ENCODE peak calls at places on chromosomes 1 and 21, in four cellular contexts. X, D, N and J are unnamed samples.

GRCh38 chr1:157193702-157194391 is 55.7 kb upstream of the ETV3 start:
- DNase-seq in X (no peak), D (no peak), N (no peak), J (peak)

GRCh38 chr1:203681739-203682138 is 55.1 kb downstream of the ATP2B4 start:
- DNase-seq in X (no peak), D (no peak), N (no peak), J (no peak)

GRCh38 chr1:114490235-114490634 is 20.8 kb downstream of the TRIM33 start:
- DNase-seq in X (no peak), D (no peak), N (no peak), J (no peak)

GRCh38 chr1:30511563-30512252 is 211.7 kb downstream of the MATN1 start:
- DNase-seq in X (no peak), D (no peak), N (no peak), J (peak)

GRCh38 chr1:71733121-71733520 is 549.2 kb downstream of the NEGR1 start:
- DNase-seq in X (no peak), D (no peak), N (no peak), J (no peak)

GRCh38 chr21:41616063-41616591 is 108.2 kb upstream of the TMPRSS2 start:
- DNase-seq in X (no peak), D (no peak), N (no peak), J (peak)

GRCh38 chr1:182083851-182084486 is 22.5 kb upstream of the ZNF648 start:
- DNase-seq in X (no peak), D (no peak), N (no peak), J (no peak)

GRCh38 chr1:905811-906531 is 17.8 kb upstream of the SAMD11 start:
- DNase-seq in X (peak), D (peak), N (peak), J (peak)

GRCh38 chr1:214187933-214188332 is 93.0 kb upstream of the SMYD2 start:
- DNase-seq in X (no peak), D (no peak), N (no peak), J (no peak)

GRCh38 chr1:176315519-176316220 is 108.6 kb upstream of the COP1 start:
- DNase-seq in X (no peak), D (no peak), N (no peak), J (no peak)

GRCh38 chr1:182080955-182081582 is 19.6 kb upstream of the ZNF648 start:
- DNase-seq in X (no peak), D (no peak), N (no peak), J (peak)

GRCh38 chr1:64601207-64601606 is 131.3 kb downstream of the CACHD1 start:
- DNase-seq in X (no peak), D (no peak), N (no peak), J (no peak)

GRCh38 chr1:31007462-31007991 is 58.0 kb downstream of the PUM1 start:
- DNase-seq in X (no peak), D (no peak), N (no peak), J (no peak)

GRCh38 chr1:6280761-6281451 is 20.0 kb upstream of the GPR153 start:
- DNase-seq in X (no peak), D (no peak), N (no peak), J (no peak)

GRCh38 chr1:87226341-87226760 is 102.3 kb upstream of the LMO4 start:
- DNase-seq in X (peak), D (peak), N (peak), J (peak)

GRCh38 chr1:227944931-227945890 is 2.5 kb downstream of the WNT9A start:
- DNase-seq in X (peak), D (peak), N (peak), J (no peak)

GRCh38 chr1:37691497-37692077 is 729 bp upstream of the CDCA8 start:
- DNase-seq in X (peak), D (peak), N (peak), J (no peak)

GRCh38 chr1:150121236-150121862 is 28.4 kb upstream of the PLEKHO1 start:
- DNase-seq in X (no peak), D (no peak), N (no peak), J (no peak)

GRCh38 chr1:164794310-164794709 is 235.3 kb downstream of the PBX1 start:
- DNase-seq in X (no peak), D (no peak), N (no peak), J (peak)

GRCh38 chr1:55212349-55213028 is 2.7 kb downstream of the USP24 start:
- DNase-seq in X (no peak), D (no peak), N (no peak), J (no peak)

GRCh38 chr1:236165238-236165981 is 23.1 kb downstream of the GPR137B start:
- DNase-seq in X (no peak), D (no peak), N (no peak), J (no peak)

GRCh38 chr1:47804127-47804526 is 193.1 kb downstream of the TRABD2B start:
- DNase-seq in X (no peak), D (no peak), N (no peak), J (no peak)

GRCh38 chr1:23178931-23179330 is 10.3 kb upstream of the LUZP1 start:
- DNase-seq in X (no peak), D (no peak), N (no peak), J (no peak)

GRCh38 chr1:111249960-111250359 is 22.4 kb downstream of the CHI3L2 start:
- DNase-seq in X (no peak), D (no peak), N (no peak), J (no peak)

GRCh38 chr1:22553991-22554522 is 9.2 kb upstream of the EPHA8 start:
- DNase-seq in X (no peak), D (no peak), N (no peak), J (no peak)

GRCh38 chr1:57860333-57860732 is 436.5 kb upstream of the DAB1 start:
- DNase-seq in X (no peak), D (no peak), N (no peak), J (no peak)

GRCh38 chr1:211174375-211174774 is 40.4 kb upstream of the KCNH1 start:
- DNase-seq in X (no peak), D (no peak), N (no peak), J (no peak)

GRCh38 chr1:219927956-219928790 is at the start of gene SLC30A10:
- DNase-seq in X (peak), D (no peak), N (no peak), J (no peak)

GRCh38 chr21:26966978-26967913 is at the start of gene ADAMTS5:
- DNase-seq in X (peak), D (peak), N (peak), J (peak)
- TF ChIP-seq POLR2A in X (no peak), D (no peak), N (peak), J (peak)

GRCh38 chr1:12614402-12615165 is 3.4 kb downstream of the DHRS3 start:
- DNase-seq in X (no peak), D (no peak), N (no peak), J (no peak)

GRCh38 chr1:12617511-12617900 is 504 bp downstream of the DHRS3 start:
- DNase-seq in X (no peak), D (no peak), N (no peak), J (no peak)

GRCh38 chr1:12615166-12615915 is 2.7 kb downstream of the DHRS3 start:
- DNase-seq in X (no peak), D (no peak), N (no peak), J (no peak)

GRCh38 chr1:12616709-12617373 is 1.2 kb downstream of the DHRS3 start:
- DNase-seq in X (no peak), D (no peak), N (no peak), J (no peak)

DNA sequence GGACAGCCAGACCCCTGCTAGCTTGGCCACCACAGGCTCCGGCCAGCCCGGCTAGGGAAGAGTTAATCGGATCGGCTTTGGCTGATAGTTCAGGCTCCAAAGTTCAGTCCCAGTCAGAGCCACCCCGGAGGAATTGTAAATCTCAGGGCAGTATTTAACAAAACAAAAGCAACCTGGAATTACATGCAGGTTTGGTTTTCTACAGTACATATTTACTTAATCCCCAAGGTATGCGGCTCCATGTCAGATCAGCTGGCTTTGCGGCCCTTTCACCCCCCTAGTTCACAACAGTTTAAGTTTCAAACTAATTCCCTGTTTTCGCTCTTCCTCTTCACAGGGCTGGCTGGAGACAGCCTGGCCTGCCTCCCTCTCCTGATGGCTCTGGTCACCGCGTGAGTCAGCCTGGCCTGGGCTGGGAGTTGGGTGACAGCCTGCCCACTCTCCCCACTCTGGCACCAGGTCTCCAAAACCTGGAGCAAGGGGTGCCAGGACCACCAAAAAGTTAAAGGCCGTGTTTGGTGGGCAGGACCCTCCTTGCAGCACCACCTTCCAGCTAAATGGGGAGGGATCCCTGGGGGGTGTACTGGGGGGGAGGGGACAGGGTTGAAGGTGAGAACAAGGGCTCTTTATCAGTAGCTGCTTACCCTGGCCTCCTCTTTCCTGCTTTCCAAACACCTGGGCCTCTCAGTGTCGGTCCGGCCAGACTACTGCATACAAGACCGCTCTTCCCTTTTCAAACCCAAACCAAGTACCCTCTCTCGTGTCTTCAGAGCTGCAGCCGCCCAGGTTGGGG is 1.9 kb downstream of the DHRS3 start:
- DNase-seq in X (peak), D (peak), N (peak), J (peak)
- TF ChIP-seq POLR2A in X (peak), D (no peak), N (no peak), J (no peak)

GRCh38 chr1:162873671-162874666 is 13.0 kb upstream of the CCDC190 start:
- DNase-seq in X (no peak), D (no peak), N (no peak), J (no peak)

GRCh38 chr1:162876751-162877150 is 15.8 kb upstream of the CCDC190 start:
- DNase-seq in X (no peak), D (no peak), N (no peak), J (no peak)

GRCh38 chr1:162881590-162881989 is 20.6 kb upstream of the CCDC190 start:
- DNase-seq in X (no peak), D (no peak), N (no peak), J (no peak)

GRCh38 chr1:162877412-162877811 is 16.4 kb upstream of the CCDC190 start:
- DNase-seq in X (no peak), D (no peak), N (no peak), J (no peak)

DNA sequence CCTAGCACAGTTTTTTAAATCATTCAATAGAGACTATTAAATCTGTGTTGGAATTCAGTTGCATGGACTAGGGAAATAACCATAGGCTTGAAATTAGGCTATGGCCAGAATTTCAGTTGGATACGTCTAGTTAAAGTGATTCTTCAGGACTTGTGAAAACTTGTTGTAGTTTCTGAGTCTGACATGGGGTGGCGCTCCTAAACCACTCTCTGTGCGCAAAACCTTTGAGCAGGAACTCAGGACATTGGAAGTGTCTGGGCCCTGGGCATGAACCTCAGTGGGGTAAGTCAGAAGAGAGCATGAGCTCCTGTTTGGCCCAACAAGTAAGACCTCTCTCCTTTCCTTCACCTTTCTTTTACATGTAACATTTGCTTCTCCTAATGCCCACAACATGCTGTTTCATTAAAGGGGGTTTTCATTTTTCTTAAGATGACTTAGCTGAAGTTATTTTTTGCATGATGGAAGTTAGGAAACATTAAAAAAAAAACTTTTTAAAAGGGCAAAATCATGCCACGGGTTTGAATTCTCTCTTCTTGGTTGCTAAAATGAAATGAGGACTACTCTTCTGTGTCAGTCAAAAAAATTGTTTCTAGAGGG is 17.1 kb upstream of the CCDC190 start:
- DNase-seq in X (no peak), D (peak), N (no peak), J (peak)
- TF ChIP-seq POLR2A in X (no peak), D (no peak), N (no peak), J (no peak)

GRCh38 chr1:3852711-3853498 is 4.1 kb downstream of the CEP104 start:
- DNase-seq in X (no peak), D (no peak), N (no peak), J (no peak)

GRCh38 chr1:3852091-3852490 is 4.9 kb downstream of the CEP104 start:
- DNase-seq in X (no peak), D (no peak), N (no peak), J (no peak)

GRCh38 chr1:3857791-3858129 is 484 bp downstream of the DFFB start:
- DNase-seq in X (no peak), D (no peak), N (no peak), J (no peak)

GRCh38 chr1:3858231-3858981 is 1.1 kb downstream of the DFFB start:
- DNase-seq in X (no peak), D (no peak), N (no peak), J (no peak)

GRCh38 chr1:3856923-3857790 is at the start of the genes CEP104 and DFFB:
- DNase-seq in X (peak), D (peak), N (peak), J (peak)
- TF ChIP-seq POLR2A in X (peak), D (no peak), N (peak), J (peak)

DNA sequence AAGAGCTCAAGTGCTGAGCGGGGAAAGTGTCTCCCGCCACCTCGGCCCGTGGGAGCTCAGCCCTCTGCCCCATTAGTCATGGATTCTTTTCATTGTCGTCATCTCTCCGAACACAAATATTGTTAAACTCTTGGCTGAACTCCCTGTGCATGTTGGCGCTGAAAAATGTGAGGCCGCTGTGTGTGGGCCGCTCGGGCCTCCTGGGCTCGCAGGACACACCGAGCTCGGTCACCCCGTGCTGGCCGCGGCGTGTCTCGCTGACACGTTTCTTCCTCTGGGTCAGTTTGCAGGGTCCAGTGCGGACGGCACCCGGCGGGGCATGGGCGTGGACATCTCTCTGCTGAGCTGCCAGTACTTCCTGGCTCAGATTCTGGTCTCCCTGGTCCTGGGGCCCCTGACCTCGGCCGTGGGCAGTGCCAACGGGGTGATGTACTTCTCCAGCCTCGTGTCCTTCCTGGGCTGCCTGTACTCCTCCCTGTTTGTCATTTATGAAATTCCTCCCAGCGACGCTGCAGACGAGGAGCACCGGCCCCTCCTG is 25.6 kb downstream of the SLC45A1 start:
- DNase-seq in X (no peak), D (no peak), N (peak), J (peak)
- TF ChIP-seq POLR2A in X (no peak), D (no peak), N (no peak), J (no peak)

GRCh38 chr1:44572572-44572879 is 101.8 kb downstream of the TMEM53 start:
- DNase-seq in X (no peak), D (no peak), N (no peak), J (no peak)

GRCh38 chr1:44581205-44581604 is 93.1 kb downstream of the TMEM53 start:
- DNase-seq in X (no peak), D (no peak), N (no peak), J (no peak)

GRCh38 chr1:44571712-44572571 is 102.3 kb downstream of the TMEM53 start:
- DNase-seq in X (no peak), D (no peak), N (no peak), J (no peak)

DNA sequence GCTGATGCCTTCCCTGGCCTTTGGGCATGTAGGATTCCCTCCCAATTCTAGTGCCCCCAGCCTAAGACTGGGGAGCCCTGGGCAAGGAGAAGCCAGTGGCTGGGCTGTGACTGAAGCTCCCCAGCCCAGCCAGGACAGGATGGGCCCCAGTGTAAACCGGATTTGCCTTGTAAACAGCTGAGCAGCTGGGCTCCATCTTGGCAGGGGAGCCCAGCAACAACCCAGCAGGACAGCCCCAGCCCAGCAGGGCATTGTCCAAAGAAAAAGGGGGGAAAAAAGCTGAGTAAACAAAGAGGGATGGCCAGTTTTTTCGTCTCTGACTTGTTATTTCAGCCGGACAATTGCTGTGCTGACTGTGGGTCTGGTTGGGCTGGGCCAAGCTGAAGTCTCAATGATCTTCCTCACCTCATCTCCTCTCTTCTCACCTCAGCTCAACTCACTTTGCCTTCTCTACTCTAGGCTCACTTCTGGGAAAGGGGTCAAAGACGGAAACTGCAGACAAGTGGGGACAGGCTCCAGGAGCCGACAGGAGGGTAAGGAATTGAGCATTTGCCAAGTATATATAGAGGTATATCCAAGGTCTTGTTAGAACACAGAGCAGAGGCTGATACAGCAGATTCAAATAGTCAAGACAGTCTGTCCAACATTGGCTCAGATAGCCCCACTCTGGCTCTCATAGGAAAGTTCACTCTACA is 97.7 kb downstream of the TMEM53 start:
- DNase-seq in X (no peak), D (no peak), N (no peak), J (no peak)
- TF ChIP-seq POLR2A in X (no peak), D (no peak), N (no peak), J (no peak)

GRCh38 chr1:26529655-26530539 is at the start of gene RPS6KA1:
- DNase-seq in X (peak), D (peak), N (no peak), J (peak)
- TF ChIP-seq POLR2A in X (peak), D (no peak), N (no peak), J (peak)

GRCh38 chr1:46183119-46183842 is 7.0 kb upstream of the P3R3URF start:
- DNase-seq in X (peak), D (peak), N (peak), J (peak)
- TF ChIP-seq POLR2A in X (peak), D (no peak), N (no peak), J (no peak)

GRCh38 chr1:2168535-2168934 is 26.0 kb downstream of the FAAP20 start:
- DNase-seq in X (no peak), D (no peak), N (no peak), J (no peak)
- TF ChIP-seq POLR2A in X (no peak), D (no peak), N (no peak), J (no peak)